ENCODE peak calls at places on chromosomes 12 and 14, in eight cellular contexts. J, M, O, Q, V, Z, N and D are unnamed samples.

GRCh38 chr14:60655898-60656754 is 6.8 kb upstream of the SIX1 start:
- DNase-seq in J (no peak), N (no peak), O (no peak), M (no peak), Z (no peak), Q (no peak), V (no peak), D (no peak)

GRCh38 chr14:52703225-52703624 is 3.8 kb upstream of the PSMC6 start:
- DNase-seq in Z (peak), O (no peak), V (peak), M (peak), Q (no peak), J (no peak), N (no peak), D (no peak)

GRCh38 chr12:48780381-48781025 is 8.4 kb downstream of the ADCY6 start:
- DNase-seq in Z (no peak), J (no peak), O (no peak), V (no peak), Q (no peak), N (no peak), M (no peak), D (no peak)

GRCh38 chr12:77049767-77050353 is 15.5 kb downstream of the E2F7 start:
- DNase-seq in J (no peak), Q (no peak), M (peak), V (peak), O (peak), N (no peak), Z (peak), D (no peak)

GRCh38 chr12:44158746-44159145 is 322.9 kb downstream of the TMEM117 start:
- DNase-seq in N (no peak), J (no peak), V (no peak), M (no peak), O (no peak), Z (no peak), Q (no peak), D (no peak)

GRCh38 chr12:102740157-102741032 is 176.6 kb downstream of the PAH start:
- DNase-seq in M (peak), N (no peak), J (no peak), O (no peak), V (no peak), Z (peak), Q (no peak), D (no peak)

GRCh38 chr14:105123981-105124836 is 44.4 kb downstream of the JAG2 start:
- DNase-seq in Z (no peak), O (no peak), Q (no peak), N (no peak), J (no peak), V (no peak), M (no peak), D (no peak)

GRCh38 chr14:26846388-26846787 is 248.6 kb upstream of the NOVA1 start:
- DNase-seq in M (peak), Q (no peak), O (no peak), N (no peak), V (no peak), Z (no peak), J (no peak), D (no peak)

GRCh38 chr14:70755655-70756054 is 53.7 kb downstream of the MAP3K9 start:
- DNase-seq in N (no peak), O (no peak), J (no peak), Z (peak), M (no peak), Q (no peak), V (no peak), D (no peak)

GRCh38 chr12:25251749-25252148 is 1.0 kb upstream of the KRAS start:
- DNase-seq in M (no peak), N (no peak), Z (no peak), J (no peak), V (no peak), O (no peak), Q (no peak), D (no peak)

GRCh38 chr12:14936224-14936861 is 2.0 kb downstream of the ERP27 start:
- DNase-seq in V (no peak), O (no peak), M (peak), Q (no peak), J (no peak), Z (peak), N (no peak), D (no peak)

GRCh38 chr14:53011053-53011462 is 60.2 kb upstream of the FERMT2 start:
- DNase-seq in V (peak), Z (peak), O (peak), M (peak), N (no peak), J (no peak), Q (no peak), D (peak)

GRCh38 chr12:132949936-132950837 is 5.9 kb downstream of the ZNF605 start:
- DNase-seq in O (no peak), Q (no peak), N (no peak), J (no peak), M (no peak), Z (no peak), V (no peak), D (no peak)

GRCh38 chr12:65755596-65755978 is 68.7 kb upstream of the HMGA2 start:
- DNase-seq in O (no peak), V (no peak), M (peak), J (no peak), Q (no peak), Z (peak), N (no peak), D (no peak)

GRCh38 chr14:70425349-70425748 is 8.5 kb upstream of the SYNJ2BP start:
- DNase-seq in Q (no peak), M (no peak), N (peak), J (no peak), V (no peak), Z (no peak), O (no peak), D (no peak)

GRCh38 chr12:92582466-92582865 is 120.3 kb upstream of the PLEKHG7 start:
- DNase-seq in Q (no peak), N (no peak), O (no peak), Z (no peak), M (no peak), V (no peak), J (no peak), D (no peak)

GRCh38 chr12:106133136-106134087 is 5.3 kb downstream of the NUAK1 start:
- DNase-seq in Z (peak), M (peak), O (no peak), N (no peak), Q (no peak), J (no peak), V (no peak), D (no peak)

GRCh38 chr14:94021416-94022157 is 4.6 kb upstream of the OTUB2 start:
- DNase-seq in Q (no peak), Z (no peak), J (no peak), N (no peak), O (no peak), M (no peak), V (no peak), D (no peak)

GRCh38 chr12:12153596-12153995 is 82.9 kb downstream of the BCL2L14 start:
- DNase-seq in N (no peak), V (no peak), Q (no peak), Z (no peak), M (no peak), O (no peak), J (no peak), D (no peak)

GRCh38 chr12:41217731-41218130 is 29.6 kb downstream of the PDZRN4 start:
- DNase-seq in O (no peak), Q (no peak), V (no peak), N (no peak), J (no peak), Z (no peak), M (no peak), D (no peak)

GRCh38 chr14:64880382-64881121 is 845 bp upstream of the SPTB start:
- DNase-seq in Z (no peak), O (peak), N (peak), V (no peak), M (no peak), J (peak), Q (peak), D (no peak)

GRCh38 chr12:105783983-105784947 is 354.5 kb downstream of the NUAK1 start:
- DNase-seq in V (no peak), Q (no peak), M (no peak), N (peak), O (no peak), Z (no peak), J (no peak), D (no peak)

GRCh38 chr12:129532707-129533499 is 370.9 kb downstream of the TMEM132D start:
- DNase-seq in M (no peak), Q (no peak), V (no peak), O (no peak), Z (no peak), N (no peak), J (no peak), D (no peak)

GRCh38 chr12:3496964-3497363 is 6.0 kb downstream of the PRMT8 start:
- DNase-seq in V (no peak), Q (no peak), M (no peak), N (no peak), J (no peak), O (no peak), Z (peak), D (no peak)

GRCh38 chr12:110501378-110501721 is 561 bp downstream of the VPS29 start:
- DNase-seq in M (peak), N (no peak), J (no peak), Q (no peak), V (no peak), Z (peak), O (no peak), D (no peak)

GRCh38 chr12:96336489-96336888 is 63.8 kb downstream of the CDK17 start:
- DNase-seq in N (no peak), J (no peak), Q (no peak), V (no peak), M (no peak), Z (no peak), O (no peak), D (no peak)

DNA sequence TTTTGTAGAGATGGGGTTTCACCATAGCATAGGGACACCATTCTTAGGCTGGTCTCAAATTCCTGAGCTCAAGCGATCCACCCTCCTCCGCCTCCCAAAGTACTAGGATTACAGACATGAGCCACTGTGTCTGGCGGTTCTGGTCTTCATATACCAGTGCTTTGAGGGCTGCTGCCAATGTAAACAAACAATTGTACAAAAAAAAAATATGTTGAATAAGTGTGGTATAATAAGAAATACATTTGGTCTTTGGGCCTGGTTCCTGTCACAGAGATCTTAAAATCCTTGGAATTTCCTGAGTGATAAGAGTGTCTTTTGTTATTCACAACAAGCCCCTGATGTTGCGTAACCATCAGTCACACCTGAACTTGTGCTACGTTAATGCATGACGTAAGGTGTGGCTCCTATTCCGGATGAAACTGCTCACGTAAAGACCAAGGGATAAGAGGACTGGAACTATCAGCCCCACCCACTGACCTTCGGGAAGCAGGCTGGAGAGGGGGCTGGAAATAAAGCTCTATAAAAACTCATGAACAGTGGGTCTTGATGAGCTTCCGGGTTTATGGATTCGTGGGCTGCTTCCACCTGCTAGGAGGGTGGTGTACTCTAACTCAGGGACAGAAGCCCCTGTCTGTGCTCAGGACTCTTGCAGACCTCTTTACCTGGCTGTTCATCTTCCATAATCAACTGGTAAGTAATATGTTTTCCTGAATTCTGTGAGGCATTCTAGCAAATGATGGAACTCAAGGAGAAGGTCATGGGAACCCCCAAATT is 16.5 kb upstream of the RIMKLB start:
- DNase-seq in Q (no peak), V (no peak), O (peak), Z (peak), N (no peak), M (peak), J (no peak), D (no peak)
- H3K4me3 ChIP-seq in Q (no peak), V (no peak), O (peak), Z (peak), N (no peak), M (no peak), J (peak), D (no peak)

DNA sequence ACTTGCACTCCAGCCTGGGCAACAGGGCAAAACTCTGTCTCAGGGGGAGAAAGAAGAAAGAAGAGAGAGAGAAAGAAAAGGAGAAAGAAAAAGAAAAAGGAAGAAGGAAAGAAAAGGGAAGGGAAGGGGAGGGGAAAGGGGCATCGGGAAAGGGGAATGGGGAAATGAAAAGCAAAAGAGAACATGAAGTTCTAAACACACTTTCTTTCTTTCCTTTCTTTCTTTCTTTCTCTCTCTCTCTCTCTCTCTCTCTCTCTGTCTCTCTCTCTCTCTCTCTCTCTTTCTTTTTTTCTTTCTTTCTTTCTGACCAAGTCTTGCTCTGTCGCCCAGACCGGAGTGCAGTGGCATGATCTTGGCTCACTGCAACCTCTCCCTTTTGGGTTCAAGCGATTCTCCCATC is 76.9 kb downstream of the RPS6KA5 start:
- DNase-seq in N (no peak), Q (no peak), V (no peak), M (no peak), O (no peak), J (no peak), Z (no peak), D (no peak)
- H3K4me3 ChIP-seq in N (no peak), Q (no peak), V (no peak), M (no peak), O (no peak), J (no peak), Z (no peak), D (no peak)

GRCh38 chr12:26749781-26750180 is 83.2 kb downstream of the ITPR2 start:
- DNase-seq in N (peak), J (no peak), Z (peak), Q (no peak), O (no peak), V (no peak), M (no peak), D (no peak)
- H3K4me3 ChIP-seq in N (peak), J (no peak), Z (no peak), Q (no peak), O (no peak), V (no peak), M (no peak), D (no peak)

GRCh38 chr12:118102609-118103008 is 1.2 kb downstream of the VSIG10 start:
- DNase-seq in Q (no peak), O (no peak), M (no peak), N (no peak), J (no peak), Z (no peak), V (no peak), D (no peak)
- H3K4me3 ChIP-seq in Q (peak), O (peak), M (peak), N (no peak), J (peak), Z (peak), V (peak), D (peak)

DNA sequence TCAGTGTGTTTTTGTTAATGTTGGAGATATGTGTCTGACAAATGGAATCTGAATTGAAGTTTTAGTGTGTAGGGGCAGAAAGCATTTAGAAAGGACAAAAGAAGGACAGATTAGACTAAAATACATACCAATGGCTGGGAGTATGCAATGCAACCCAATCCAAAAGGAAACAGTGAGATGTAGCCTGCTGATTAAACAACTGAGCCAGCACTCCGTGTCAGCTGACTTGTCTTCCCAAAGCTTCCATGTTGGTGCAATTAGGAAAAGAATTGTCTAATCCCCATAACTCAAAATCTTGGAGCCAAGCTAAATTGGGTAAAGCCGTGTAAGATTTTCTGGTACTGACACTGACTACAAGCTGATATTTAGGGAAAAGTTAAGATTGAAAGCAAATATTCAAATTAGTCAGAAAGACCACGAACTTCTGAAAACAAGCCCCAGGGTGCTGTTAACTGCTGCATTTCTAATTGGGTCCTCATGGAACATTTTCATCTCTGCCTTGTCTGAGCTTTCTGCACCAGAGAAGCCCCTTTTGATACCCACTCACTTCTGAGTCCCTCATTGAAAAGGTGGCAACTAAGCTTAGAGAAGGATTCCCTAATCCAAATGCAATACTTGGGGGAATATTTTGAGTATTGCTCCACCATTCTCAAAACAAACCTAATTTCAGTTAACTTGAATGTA is 109.1 kb downstream of the DAD1 start:
- DNase-seq in Z (no peak), Q (no peak), O (no peak), N (no peak), M (no peak), J (no peak), V (no peak), D (no peak)
- H3K4me3 ChIP-seq in Z (no peak), Q (no peak), O (no peak), N (peak), M (no peak), J (no peak), V (no peak), D (no peak)